ENCODE peak calls at places on chromosome 2, in ten cellular contexts. S, Z, V, O, B, Y, C, G, K and Q are unnamed samples.

GRCh38 chr2:136054856-136055255 is 63.1 kb downstream of the CXCR4 start:
- DNase-seq in O (no peak), B (no peak), S (no peak), Y (no peak), Z (no peak), G (no peak), K (no peak), C (no peak), V (no peak), Q (no peak)

GRCh38 chr2:236593956-236594355 is 24.3 kb downstream of the ACKR3 start:
- DNase-seq in Z (no peak), C (no peak), S (no peak), B (no peak), Y (no peak), O (no peak), V (no peak), G (no peak), K (no peak), Q (no peak)

GRCh38 chr2:128411431-128411830 is 92.8 kb upstream of the HS6ST1 start:
- DNase-seq in C (peak; percentile 39), V (no peak), Y (no peak), S (no peak), B (no peak), O (no peak), K (no peak), Z (no peak), G (no peak), Q (no peak)

GRCh38 chr2:128442891-128443302 is 124.2 kb upstream of the HS6ST1 start:
- DNase-seq in B (peak; percentile 79), Y (no peak), K (peak; percentile 12), V (no peak), C (peak; percentile 61), O (no peak), Z (no peak), G (peak; percentile 48), S (no peak), Q (no peak)

GRCh38 chr2:149330127-149331022 is at the start of gene LYPD6:
- DNase-seq in O (no peak), S (peak; percentile 53), Y (peak; percentile 48), Z (peak; percentile 87), B (no peak), C (peak; percentile 76), V (peak; percentile 14), G (peak; percentile 78), K (peak; percentile 36), Q (no peak)

GRCh38 chr2:9474361-9475117 is at the start of gene IAH1:
- DNase-seq in K (peak; percentile 50), B (no peak), Z (peak; percentile 53), C (peak; percentile 84), O (peak; percentile 58), S (peak; percentile 75), G (peak; percentile 54), V (peak; percentile 44), Y (peak; percentile 40), Q (no peak)

GRCh38 chr2:130883520-130883919 is 46.8 kb downstream of the ARHGEF4 start:
- DNase-seq in Y (no peak), B (no peak), Z (no peak), V (no peak), G (no peak), C (no peak), K (no peak), O (no peak), S (no peak), Q (no peak)

GRCh38 chr2:123546348-123546747 is 478.7 kb upstream of the CNTNAP5 start:
- DNase-seq in C (no peak), G (no peak), V (no peak), S (no peak), O (no peak), K (no peak), B (no peak), Y (no peak), Z (peak; percentile 80), Q (no peak)

DNA sequence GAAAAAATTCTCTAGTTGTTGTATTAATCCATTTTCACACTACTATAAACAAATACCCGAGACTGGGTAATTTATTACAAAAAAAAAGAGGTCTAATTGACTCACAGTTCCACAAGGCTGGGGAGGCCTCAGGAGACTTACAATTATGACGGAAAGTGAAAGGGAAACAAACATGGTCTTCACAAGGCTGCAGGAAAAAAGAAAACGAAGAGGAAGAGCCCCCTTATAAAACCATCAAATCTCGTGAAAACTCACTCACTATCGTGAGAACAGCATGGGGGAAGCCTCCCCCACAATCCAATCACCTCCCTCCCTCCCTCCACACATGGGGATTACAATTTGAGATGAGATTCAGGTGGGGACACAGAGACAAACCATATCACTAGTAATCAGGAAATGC is 61.7 kb upstream of the SPTBN1 start:
- DNase-seq in Z (no peak), Y (no peak), B (no peak), K (peak; percentile 50), O (no peak), V (peak; percentile 51), S (no peak), G (no peak), C (no peak), Q (no peak)
- H3K4me3 ChIP-seq in Z (no peak overlapping the region), Y (no peak overlapping the region), B (no peak overlapping the region), K (no peak overlapping the region), O (no peak overlapping the region), V (no peak overlapping the region), S (no peak overlapping the region), G (no peak overlapping the region), C (no peak overlapping the region), Q (no peak overlapping the region)

DNA sequence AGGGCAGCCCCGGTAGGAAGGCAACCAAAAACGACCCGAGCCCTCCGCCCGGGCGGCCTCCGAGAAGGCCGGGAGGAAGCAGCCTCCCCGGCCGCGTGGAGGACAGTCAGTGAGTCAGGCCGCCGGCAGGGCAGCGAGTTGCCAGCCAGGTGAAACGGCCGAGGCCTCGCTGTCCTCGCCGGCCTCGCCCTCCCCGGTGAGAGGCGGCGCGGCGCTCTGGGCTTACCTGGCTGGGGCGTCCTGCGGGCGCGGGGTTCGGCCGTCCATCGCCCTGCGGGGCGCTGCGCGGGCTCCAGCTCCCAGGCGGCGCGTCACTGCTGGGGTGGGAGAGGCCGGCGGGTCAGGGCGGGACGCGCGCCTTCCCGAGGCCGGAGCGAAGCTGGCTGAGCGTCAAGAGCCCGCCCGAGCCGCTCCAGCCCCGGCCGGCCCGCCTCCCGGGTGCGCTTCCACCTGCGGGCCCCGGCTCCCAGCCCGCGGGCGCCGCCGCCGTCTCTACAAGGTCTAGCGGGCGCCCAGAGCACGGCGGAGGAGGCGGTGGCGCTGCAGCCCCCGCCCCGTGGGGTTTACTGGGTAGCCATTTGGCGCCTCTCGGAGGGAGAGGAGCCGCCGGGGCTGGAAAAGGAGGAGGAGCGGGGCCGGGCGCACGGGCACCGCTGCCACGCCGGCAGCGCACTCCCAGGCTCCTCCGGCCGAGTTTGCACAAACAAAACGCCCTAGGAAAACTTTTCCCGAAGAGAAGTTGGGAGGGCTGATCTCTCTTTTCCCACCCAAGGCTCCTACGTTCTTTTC is 499 bp downstream of the COBLL1 start:
- DNase-seq in K (peak; percentile 78), G (peak; percentile 72), V (peak; percentile 75), S (peak; percentile 60), O (no peak), B (no peak), Z (peak; percentile 70), Y (peak; percentile 82), C (peak; percentile 89), Q (no peak)
- TF ChIP-seq CTCF in K (peak; percentile 8), G (no peak), V (peak; percentile 13), S (peak; percentile 44), O (no peak), B (no peak), Z (no peak), Y (peak; percentile 22), C (no peak), Q (no peak)

GRCh38 chr2:177148477-177149154 is 64.0 kb upstream of the HNRNPA3 start:
- DNase-seq in Y (peak; percentile 71), V (peak; percentile 75), S (peak; percentile 61), G (peak; percentile 76), C (peak; percentile 83), O (peak; percentile 47), B (no peak), Z (peak; percentile 88), K (peak; percentile 76), Q (no peak)

GRCh38 chr2:177153805-177154204 is 58.8 kb upstream of the HNRNPA3 start:
- DNase-seq in C (no peak), B (no peak), V (no peak), G (no peak), K (no peak), S (no peak), O (no peak), Y (no peak), Z (no peak), Q (no peak)

GRCh38 chr2:177147834-177148233 is 64.8 kb upstream of the HNRNPA3 start:
- DNase-seq in G (no peak), K (no peak), Z (peak; percentile 10), B (no peak), C (no peak), V (no peak), Y (no peak), O (no peak), S (no peak), Q (no peak)

GRCh38 chr2:177147093-177147694 is 65.4 kb upstream of the HNRNPA3 start:
- DNase-seq in B (no peak), S (peak; percentile 51), Z (peak; percentile 77), K (peak; percentile 80), O (no peak), Y (no peak), V (peak; percentile 76), G (peak; percentile 67), C (no peak), Q (no peak)

GRCh38 chr2:177149155-177149503 is 63.5 kb upstream of the HNRNPA3 start:
- DNase-seq in K (no peak), Y (no peak), B (no peak), C (no peak), G (no peak), Z (no peak), V (no peak), O (no peak), S (no peak), Q (no peak)
- H3K4me3 ChIP-seq in K (no peak overlapping the region), Y (no peak overlapping the region), B (peak overlapping the region; percentile 39), C (no peak overlapping the region), G (no peak overlapping the region), Z (peak overlapping the region; percentile 62), V (no peak overlapping the region), O (peak overlapping the region; percentile 69), S (no peak overlapping the region), Q (no peak overlapping the region)

GRCh38 chr2:110877031-110877827 is 144.9 kb downstream of the ACOXL start:
- DNase-seq in B (no peak), K (no peak), S (no peak), Y (no peak), G (no peak), C (no peak), Z (no peak), V (no peak), O (no peak), Q (no peak)

GRCh38 chr2:110874565-110875383 is 142.4 kb downstream of the ACOXL start:
- DNase-seq in Y (no peak), C (no peak), S (no peak), K (no peak), B (no peak), G (no peak), O (no peak), Z (no peak), V (no peak), Q (no peak)

GRCh38 chr2:110875384-110875725 is 143.0 kb downstream of the ACOXL start:
- DNase-seq in B (no peak), G (no peak), V (no peak), Y (no peak), S (no peak), K (no peak), Z (no peak), O (no peak), C (no peak), Q (no peak)

GRCh38 chr2:110878150-110878549 is 145.8 kb downstream of the ACOXL start:
- DNase-seq in K (no peak), Y (no peak), V (no peak), C (no peak), B (no peak), S (no peak), Z (no peak), G (no peak), O (no peak), Q (no peak)

DNA sequence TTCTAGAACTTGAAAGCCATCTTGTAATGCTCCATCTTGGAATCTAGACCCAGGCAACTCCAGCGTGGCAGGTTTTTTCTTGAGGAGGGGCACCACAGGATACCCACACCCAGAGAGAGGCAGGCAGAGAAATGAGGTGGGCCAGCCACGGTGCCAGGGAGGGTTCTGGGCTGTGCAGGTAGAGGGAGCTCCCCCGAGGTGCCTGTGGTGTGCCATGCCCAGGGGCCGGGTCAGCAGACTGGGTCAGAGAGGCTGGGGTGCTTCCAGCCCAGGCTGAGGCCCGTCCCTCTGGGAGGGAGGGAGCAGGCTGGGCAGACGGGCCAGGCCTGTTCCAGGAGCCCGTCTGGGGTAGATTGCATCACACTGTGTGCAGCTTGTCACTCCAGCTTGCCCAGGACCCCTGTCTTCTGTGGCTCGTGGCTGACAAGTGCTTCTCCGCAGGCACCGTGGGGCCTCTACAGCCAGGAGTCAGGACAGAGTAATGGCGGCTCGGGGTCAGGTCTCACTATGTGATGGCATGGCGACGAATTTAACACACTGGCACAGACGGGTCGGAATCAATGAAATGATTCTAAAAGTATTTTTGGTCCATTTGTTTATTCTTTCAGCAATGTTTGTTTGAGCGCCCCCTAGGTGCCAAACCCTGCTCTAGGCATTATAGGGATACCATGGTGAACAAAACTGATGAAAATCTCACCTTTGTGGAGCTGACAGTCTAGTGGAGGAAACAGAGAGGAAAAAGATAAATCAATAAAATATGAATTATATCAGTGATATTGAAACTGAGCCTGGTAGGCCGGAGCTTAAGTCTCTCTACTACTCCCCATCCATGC is 144.0 kb downstream of the ACOXL start:
- DNase-seq in B (no peak), V (no peak), C (no peak), O (no peak), S (no peak), Z (no peak), Y (no peak), K (no peak), G (no peak), Q (no peak)
- TF ChIP-seq CTCF in B (no peak), V (no peak), C (no peak), O (no peak), S (peak; percentile 17), Z (peak; percentile 53), Y (no peak), K (no peak), G (no peak), Q (peak; percentile 12)